ENCODE peak calls at places on chromosomes 7 and 10, in ten cellular contexts. A is dorsolateral prefrontal cortex; D is fibroblast of pulmonary artery; N is HEK293T; G is esophagus squamous epithelium; H is activated T-cell treated with anti-CD3 and anti-CD28 coated beads, Interleukin-2, amount 50 U/mL, for 24 hours; L is A549; Q is activated T-helper 1 cell treated with Interleukin-2 at 50 U/mL for 16 hours; R is activated T-helper 9 cell treated with anti-CD3 and anti-CD28 coated beads, Interleukin-2, amount 50 U/mL, for 16 hours; B is HAP-1. W is an unnamed sample.
A peak's percentile ranks its signal among the peaks of the same experiment; 100 is the strongest.

GRCh38 chr7:94400643-94401042 is 5.9 kb downstream of the COL1A2 start:
- DNase-seq in L (no peak), N (no peak), A (no peak), D (peak; percentile 13), Q (no peak), G (no peak), H (no peak), R (no peak), B (no peak), W (no peak)

GRCh38 chr10:51915031-51915542 is 215.7 kb upstream of the CSTF2T start:
- DNase-seq in A (no peak), Q (no peak), H (no peak), D (peak; percentile 25), G (no peak), R (no peak), B (no peak), L (no peak), N (no peak), W (no peak)

GRCh38 chr7:150879345-150879744 is 27.0 kb downstream of the AOC1 start:
- DNase-seq in D (peak; percentile 51), A (no peak), R (no peak), N (peak; percentile 8), L (no peak), B (no peak), H (no peak), Q (no peak), G (no peak), W (no peak)

GRCh38 chr7:157990226-157990877 is 597.3 kb downstream of the PTPRN2 start:
- DNase-seq in A (no peak), G (no peak), Q (no peak), D (no peak), H (no peak), L (no peak), N (no peak), B (no peak), R (no peak), W (no peak)

GRCh38 chr7:39608278-39608677 is 15.1 kb upstream of the RALA start:
- DNase-seq in D (no peak), H (no peak), A (no peak), G (no peak), R (no peak), Q (no peak), L (no peak), N (no peak), B (no peak), W (no peak)

GRCh38 chr10:102814873-102815661 is 22.1 kb downstream of the CYP17A1 start:
- DNase-seq in A (no peak), H (no peak), D (peak; percentile 74), G (no peak), B (no peak), R (no peak), L (no peak), N (no peak), Q (no peak), W (no peak)

GRCh38 chr10:47423476-47423875 is 39.4 kb upstream of the ZNF488 start:
- DNase-seq in D (no peak), N (no peak), L (no peak), R (no peak), Q (no peak), G (no peak), H (no peak), A (no peak), B (no peak), W (no peak)

GRCh38 chr7:17674166-17674955 is 265.9 kb downstream of the SNX13 start:
- DNase-seq in N (no peak), R (no peak), A (no peak), Q (no peak), B (peak; percentile 31), D (no peak), H (no peak), L (no peak), G (no peak), W (no peak)

GRCh38 chr7:988426-988911 is 5.5 kb downstream of the CYP2W1 start:
- DNase-seq in H (no peak), Q (no peak), R (no peak), B (no peak), A (no peak), N (no peak), L (no peak), G (no peak), D (peak; percentile 31), W (no peak)

GRCh38 chr7:80890391-80890790 is 28.5 kb downstream of the SEMA3C start:
- DNase-seq in H (no peak), B (no peak), Q (no peak), R (no peak), L (no peak), D (no peak), N (no peak), A (no peak), G (no peak), W (no peak)

GRCh38 chr7:5695037-5695708 is 86.3 kb downstream of the RNF216 start:
- DNase-seq in H (peak; percentile 77), L (no peak), B (no peak), Q (peak; percentile 46), R (peak; percentile 43), N (no peak), A (peak; percentile 49), D (peak; percentile 89), G (no peak), W (peak; percentile 22)

GRCh38 chr10:97069576-97070362 is 116.0 kb downstream of the SLIT1 start:
- DNase-seq in A (no peak), B (no peak), R (peak; percentile 12), Q (no peak), G (no peak), D (peak; percentile 19), L (peak; percentile 55), H (no peak), N (no peak), W (no peak)

GRCh38 chr10:67539312-67539711 is 156.7 kb downstream of the CTNNA3 start:
- DNase-seq in D (peak; percentile 4), L (no peak), A (no peak), Q (no peak), R (no peak), H (no peak), B (no peak), G (no peak), N (peak; percentile 13), W (no peak)

GRCh38 chr10:73501651-73502050 is 5.8 kb upstream of the PPP3CB start:
- DNase-seq in Q (no peak), R (no peak), G (no peak), D (no peak), H (no peak), N (no peak), A (no peak), L (no peak), B (no peak), W (no peak)

GRCh38 chr10:60846173-60846572 is 67.9 kb downstream of the CDK1 start:
- DNase-seq in R (no peak), A (no peak), L (no peak), N (no peak), G (no peak), B (no peak), Q (no peak), H (no peak), D (peak; percentile 79), W (no peak)

GRCh38 chr10:1243486-1244182 is 187.4 kb downstream of the WDR37 start:
- DNase-seq in N (peak; percentile 33), L (no peak), Q (no peak), A (no peak), B (no peak), R (no peak), G (no peak), D (no peak), H (no peak), W (no peak)

GRCh38 chr7:130063036-130063435 is 7.3 kb upstream of the KLHDC10 start:
- DNase-seq in L (no peak), G (no peak), Q (peak; percentile 28), A (no peak), R (peak; percentile 46), B (peak; percentile 91), D (peak; percentile 59), H (peak; percentile 82), N (peak; percentile 16), W (no peak)

GRCh38 chr10:74988787-74989574 is 122.5 kb upstream of the SAMD8 start:
- DNase-seq in B (no peak), G (no peak), L (no peak), A (no peak), D (no peak), H (no peak), N (no peak), R (no peak), Q (no peak), W (no peak)

GRCh38 chr10:6195376-6195775 is 7.4 kb upstream of the PFKFB3 start:
- DNase-seq in N (no peak), A (no peak), L (no peak), R (no peak), G (no peak), B (no peak), H (no peak), Q (no peak), D (peak; percentile 48), W (no peak)

GRCh38 chr10:73774637-73775036 is 7.2 kb upstream of the CHCHD1 start:
- DNase-seq in N (no peak), B (no peak), G (no peak), D (peak; percentile 60), L (no peak), R (no peak), H (no peak), Q (no peak), A (no peak), W (no peak)

GRCh38 chr7:159104188-159105030 is 40.3 kb downstream of the VIPR2 start:
- DNase-seq in G (no peak), B (no peak), A (no peak), D (no peak), R (no peak), L (no peak), N (no peak), Q (no peak), H (peak; percentile 17), W (no peak)